ENCODE peak calls at places on chromosomes 4 and X, in seven cellular contexts. One of them, this sample, is unnamed.

GRCh38 chr4:10006236-10006603 is 15.1 kb downstream of the SLC2A9 start:
- DNase-seq in foreskin fibroblast: peak; percentile 83
- DNase-seq in NCI-H2171 treated with DMSO at 0.1 percent for 48 hours: no peak
- DNase-seq in posterior cingulate gyrus: no peak
- DNase-seq in skeletal muscle cell: peak; percentile 71
- DNase-seq in central memory CD4-positive, alpha-beta T cell: no peak
- DNase-seq in sciatic nerve: no peak
- DNase-seq in this sample: peak; percentile 76

GRCh38 chr4:67236793-67237192 is 308.5 kb downstream of the CENPC start:
- DNase-seq in foreskin fibroblast: no peak
- DNase-seq in NCI-H2171 treated with DMSO at 0.1 percent for 48 hours: no peak
- DNase-seq in posterior cingulate gyrus: no peak
- DNase-seq in skeletal muscle cell: no peak
- DNase-seq in central memory CD4-positive, alpha-beta T cell: no peak
- DNase-seq in sciatic nerve: no peak
- DNase-seq in this sample: no peak

GRCh38 chrX:149470960-149471359 is 34.1 kb downstream of the IDS start:
- DNase-seq in foreskin fibroblast: peak; percentile 83
- DNase-seq in NCI-H2171 treated with DMSO at 0.1 percent for 48 hours: peak; percentile 64
- DNase-seq in posterior cingulate gyrus: peak; percentile 83
- DNase-seq in skeletal muscle cell: no peak
- DNase-seq in central memory CD4-positive, alpha-beta T cell: peak; percentile 39
- DNase-seq in sciatic nerve: peak; percentile 86
- DNase-seq in this sample: peak; percentile 47

GRCh38 chr4:94349193-94349592 is 6.6 kb upstream of the HPGDS start:
- DNase-seq in foreskin fibroblast: peak; percentile 30
- DNase-seq in NCI-H2171 treated with DMSO at 0.1 percent for 48 hours: no peak
- DNase-seq in posterior cingulate gyrus: no peak
- DNase-seq in skeletal muscle cell: no peak
- DNase-seq in central memory CD4-positive, alpha-beta T cell: no peak
- DNase-seq in sciatic nerve: no peak
- DNase-seq in this sample: peak; percentile 5

GRCh38 chr4:139337612-139338011 is 35.3 kb upstream of the NDUFC1 start:
- DNase-seq in foreskin fibroblast: no peak
- DNase-seq in NCI-H2171 treated with DMSO at 0.1 percent for 48 hours: no peak
- DNase-seq in posterior cingulate gyrus: no peak
- DNase-seq in skeletal muscle cell: no peak
- DNase-seq in central memory CD4-positive, alpha-beta T cell: no peak
- DNase-seq in sciatic nerve: no peak
- DNase-seq in this sample: no peak

GRCh38 chr4:8916251-8916913 is 44.7 kb upstream of the HMX1 start:
- DNase-seq in foreskin fibroblast: no peak
- DNase-seq in NCI-H2171 treated with DMSO at 0.1 percent for 48 hours: no peak
- DNase-seq in posterior cingulate gyrus: no peak
- DNase-seq in skeletal muscle cell: no peak
- DNase-seq in central memory CD4-positive, alpha-beta T cell: no peak
- DNase-seq in sciatic nerve: peak; percentile 27
- DNase-seq in this sample: no peak

GRCh38 chr4:33060873-33061542 is 2340.8 kb downstream of the PCDH7 start:
- DNase-seq in foreskin fibroblast: peak; percentile 76
- DNase-seq in NCI-H2171 treated with DMSO at 0.1 percent for 48 hours: peak; percentile 4
- DNase-seq in posterior cingulate gyrus: peak; percentile 45
- DNase-seq in skeletal muscle cell: no peak
- DNase-seq in central memory CD4-positive, alpha-beta T cell: no peak
- DNase-seq in sciatic nerve: peak; percentile 59
- DNase-seq in this sample: peak; percentile 34

GRCh38 chr4:128328106-128328505 is 40.5 kb upstream of the PGRMC2 start:
- DNase-seq in foreskin fibroblast: no peak
- DNase-seq in NCI-H2171 treated with DMSO at 0.1 percent for 48 hours: no peak
- DNase-seq in posterior cingulate gyrus: no peak
- DNase-seq in skeletal muscle cell: no peak
- DNase-seq in central memory CD4-positive, alpha-beta T cell: no peak
- DNase-seq in sciatic nerve: no peak
- DNase-seq in this sample: no peak

GRCh38 chr4:158302076-158302866 is 92.0 kb downstream of the TMEM144 start:
- DNase-seq in foreskin fibroblast: peak; percentile 78
- DNase-seq in NCI-H2171 treated with DMSO at 0.1 percent for 48 hours: no peak
- DNase-seq in posterior cingulate gyrus: no peak
- DNase-seq in skeletal muscle cell: peak; percentile 64
- DNase-seq in central memory CD4-positive, alpha-beta T cell: no peak
- DNase-seq in sciatic nerve: no peak
- DNase-seq in this sample: peak; percentile 78

GRCh38 chr4:26909369-26909768 is 48.7 kb downstream of the STIM2 start:
- DNase-seq in foreskin fibroblast: no peak
- DNase-seq in NCI-H2171 treated with DMSO at 0.1 percent for 48 hours: no peak
- DNase-seq in posterior cingulate gyrus: no peak
- DNase-seq in skeletal muscle cell: no peak
- DNase-seq in central memory CD4-positive, alpha-beta T cell: no peak
- DNase-seq in sciatic nerve: no peak
- DNase-seq in this sample: no peak

GRCh38 chrX:110477593-110478228 is 119.1 kb downstream of the RTL9 start:
- DNase-seq in foreskin fibroblast: no peak
- DNase-seq in NCI-H2171 treated with DMSO at 0.1 percent for 48 hours: no peak
- DNase-seq in posterior cingulate gyrus: no peak
- DNase-seq in skeletal muscle cell: no peak
- DNase-seq in central memory CD4-positive, alpha-beta T cell: no peak
- DNase-seq in sciatic nerve: no peak
- DNase-seq in this sample: peak; percentile 26

GRCh38 chr4:185810746-185811508 is 1.1 kb downstream of the SORBS2 start:
- DNase-seq in foreskin fibroblast: no peak
- DNase-seq in NCI-H2171 treated with DMSO at 0.1 percent for 48 hours: no peak
- DNase-seq in posterior cingulate gyrus: no peak
- DNase-seq in skeletal muscle cell: no peak
- DNase-seq in central memory CD4-positive, alpha-beta T cell: no peak
- DNase-seq in sciatic nerve: no peak
- DNase-seq in this sample: no peak

GRCh38 chr4:79338148-79338547 is 12.3 kb upstream of the NAA11 start:
- DNase-seq in foreskin fibroblast: no peak
- DNase-seq in NCI-H2171 treated with DMSO at 0.1 percent for 48 hours: peak; percentile 63
- DNase-seq in posterior cingulate gyrus: no peak
- DNase-seq in skeletal muscle cell: no peak
- DNase-seq in central memory CD4-positive, alpha-beta T cell: no peak
- DNase-seq in sciatic nerve: no peak
- DNase-seq in this sample: no peak

GRCh38 chrX:55057691-55058249 is 17.1 kb upstream of the PAGE2B start:
- DNase-seq in foreskin fibroblast: peak; percentile 53
- DNase-seq in NCI-H2171 treated with DMSO at 0.1 percent for 48 hours: peak; percentile 11
- DNase-seq in posterior cingulate gyrus: peak; percentile 13
- DNase-seq in skeletal muscle cell: no peak
- DNase-seq in central memory CD4-positive, alpha-beta T cell: peak; percentile 23
- DNase-seq in sciatic nerve: no peak
- DNase-seq in this sample: peak; percentile 2

GRCh38 chr4:97912151-97912550 is 231.1 kb downstream of the STPG2 start:
- DNase-seq in foreskin fibroblast: no peak
- DNase-seq in NCI-H2171 treated with DMSO at 0.1 percent for 48 hours: no peak
- DNase-seq in posterior cingulate gyrus: no peak
- DNase-seq in skeletal muscle cell: no peak
- DNase-seq in central memory CD4-positive, alpha-beta T cell: no peak
- DNase-seq in sciatic nerve: no peak
- DNase-seq in this sample: no peak

GRCh38 chr4:189267312-189267965 is 673.2 kb upstream of the FRG1 start:
- DNase-seq in foreskin fibroblast: no peak
- DNase-seq in NCI-H2171 treated with DMSO at 0.1 percent for 48 hours: no peak
- DNase-seq in posterior cingulate gyrus: no peak
- DNase-seq in skeletal muscle cell: no peak
- DNase-seq in central memory CD4-positive, alpha-beta T cell: no peak
- DNase-seq in sciatic nerve: no peak
- DNase-seq in this sample: no peak

GRCh38 chr4:122803788-122804208 is 22.8 kb upstream of the FGF2 start:
- DNase-seq in foreskin fibroblast: no peak
- DNase-seq in NCI-H2171 treated with DMSO at 0.1 percent for 48 hours: no peak
- DNase-seq in posterior cingulate gyrus: no peak
- DNase-seq in skeletal muscle cell: no peak
- DNase-seq in central memory CD4-positive, alpha-beta T cell: no peak
- DNase-seq in sciatic nerve: no peak
- DNase-seq in this sample: no peak

GRCh38 chr4:165359501-165359900 is 19.3 kb upstream of the CPE start:
- DNase-seq in foreskin fibroblast: peak; percentile 49
- DNase-seq in NCI-H2171 treated with DMSO at 0.1 percent for 48 hours: no peak
- DNase-seq in posterior cingulate gyrus: no peak
- DNase-seq in skeletal muscle cell: no peak
- DNase-seq in central memory CD4-positive, alpha-beta T cell: no peak
- DNase-seq in sciatic nerve: no peak
- DNase-seq in this sample: peak; percentile 37

GRCh38 chrX:27987862-27988646 is 6.8 kb upstream of the DCAF8L1 start:
- DNase-seq in foreskin fibroblast: no peak
- DNase-seq in NCI-H2171 treated with DMSO at 0.1 percent for 48 hours: no peak
- DNase-seq in posterior cingulate gyrus: no peak
- DNase-seq in skeletal muscle cell: no peak
- DNase-seq in central memory CD4-positive, alpha-beta T cell: no peak
- DNase-seq in sciatic nerve: no peak
- DNase-seq in this sample: no peak

GRCh38 chrX:134717698-134718328 is 59.5 kb upstream of the PLAC1 start:
- DNase-seq in foreskin fibroblast: peak; percentile 64
- DNase-seq in NCI-H2171 treated with DMSO at 0.1 percent for 48 hours: peak; percentile 29
- DNase-seq in posterior cingulate gyrus: no peak
- DNase-seq in skeletal muscle cell: no peak
- DNase-seq in central memory CD4-positive, alpha-beta T cell: no peak
- DNase-seq in sciatic nerve: no peak
- DNase-seq in this sample: no peak

GRCh38 chrX:131895002-131895401 is 128.1 kb upstream of the STK26 start:
- DNase-seq in foreskin fibroblast: peak; percentile 1
- DNase-seq in NCI-H2171 treated with DMSO at 0.1 percent for 48 hours: no peak
- DNase-seq in posterior cingulate gyrus: no peak
- DNase-seq in skeletal muscle cell: peak; percentile 14
- DNase-seq in central memory CD4-positive, alpha-beta T cell: no peak
- DNase-seq in sciatic nerve: no peak
- DNase-seq in this sample: no peak

GRCh38 chrX:32269877-32270276 is 941.5 kb downstream of the DMD start:
- DNase-seq in foreskin fibroblast: no peak
- DNase-seq in NCI-H2171 treated with DMSO at 0.1 percent for 48 hours: no peak
- DNase-seq in posterior cingulate gyrus: no peak
- DNase-seq in skeletal muscle cell: no peak
- DNase-seq in central memory CD4-positive, alpha-beta T cell: no peak
- DNase-seq in sciatic nerve: no peak
- DNase-seq in this sample: no peak

This sample was measured in fibroblast of gingiva.